ENCODE peak calls at places on chromosomes 7 and 10, in eight cellular contexts. E is CD8-positive, alpha-beta memory T cell; W is A549; Z is psoas muscle; O is mammary epithelial cell; R is cardiac muscle cell; A is HCT116; Y is neural progenitor cell. X is an unnamed sample. For H3K9me3, the result is how much of the 10 kb centered on the place peaks cover.

GRCh38 chr10:87702973-87703294 is 43.3 kb downstream of the PAPSS2 start:
- DNase-seq in E (no peak), W (no peak), Z (no peak), O (no peak), R (no peak), A (no peak), Y (no peak), X (no peak)

GRCh38 chr10:12510566-12510965 is 161.2 kb downstream of the CAMK1D start:
- DNase-seq in E (no peak), W (no peak), Z (no peak), O (no peak), R (no peak), A (no peak), Y (no peak), X (no peak)

GRCh38 chr10:1398626-1399410 is 338.5 kb downstream of the ADARB2 start:
- DNase-seq in E (no peak), W (no peak), Z (no peak), O (no peak), R (peak), A (no peak), Y (no peak), X (no peak)

GRCh38 chr10:60312818-60313588 is 76.7 kb downstream of the ANK3 start:
- DNase-seq in E (no peak), W (no peak), Z (no peak), O (peak), R (no peak), A (peak), Y (no peak), X (no peak)

GRCh38 chr7:129969881-129970446 is 17.2 kb upstream of the UBE2H start:
- DNase-seq in E (no peak), W (no peak), Z (no peak), O (peak), R (no peak), A (peak), Y (no peak), X (no peak)

GRCh38 chr7:129843365-129843898 is 109.3 kb downstream of the UBE2H start:
- DNase-seq in E (no peak), W (no peak), Z (no peak), O (no peak), R (no peak), A (no peak), Y (peak), X (no peak)

GRCh38 chr10:110527731-110528171 is 30.0 kb downstream of the DUSP5 start:
- DNase-seq in E (no peak), W (no peak), Z (no peak), O (no peak), R (no peak), A (no peak), Y (no peak), X (no peak)

GRCh38 chr10:22891797-22892196 is 36.1 kb upstream of the ARMC3 start:
- DNase-seq in E (no peak), W (no peak), Z (no peak), O (no peak), R (no peak), A (no peak), Y (no peak), X (no peak)

GRCh38 chr7:27183682-27184341 is 1.2 kb downstream of the HOXA11 start:
- DNase-seq in E (no peak), W (no peak), Z (no peak), O (no peak), R (no peak), A (no peak), Y (peak), X (no peak)

DNA sequence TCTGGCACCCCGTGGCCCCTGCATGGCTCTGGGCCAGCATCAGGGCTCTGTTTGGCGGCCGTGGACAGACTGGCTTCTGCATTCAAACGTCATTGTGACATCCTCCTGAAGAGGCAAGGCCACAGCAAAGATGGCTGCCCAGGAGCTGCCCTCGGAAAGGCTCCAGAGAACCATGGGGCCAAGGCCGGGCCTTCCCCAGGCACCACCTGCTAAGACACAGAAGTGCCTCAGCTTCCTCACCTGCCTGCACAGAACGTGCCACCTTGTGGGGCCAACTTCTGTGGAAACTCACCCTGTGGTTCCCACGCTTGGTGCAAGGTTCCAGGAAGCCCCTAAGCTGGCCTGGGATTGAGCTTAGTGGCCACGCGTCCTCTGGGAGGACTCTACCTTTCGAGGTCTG is 396.9 kb downstream of the PTPRN2 start:
- DNase-seq in E (no peak), W (no peak), Z (no peak), O (no peak), R (no peak), A (no peak), Y (no peak), X (no peak)
- H3K9me3 ChIP-seq in E (under half), W (under half), Z (under half), O (under half), R (under half), A (under half), Y (under half), X (under half)

GRCh38 chr10:35598379-35598778 is 6.8 kb upstream of the GJD4 start:
- DNase-seq in E (no peak), W (no peak), Z (no peak), O (no peak), R (peak), A (no peak), Y (no peak), X (no peak)
- H3K9me3 ChIP-seq in E (under half), W (under half), Z (under half), O (under half), R (under half), A (under half), Y (under half), X (under half)

GRCh38 chr7:99531354-99531765 is 20.6 kb downstream of the FAM200A start:
- DNase-seq in E (no peak), W (no peak), Z (no peak), O (no peak), R (no peak), A (no peak), Y (no peak), X (no peak)

GRCh38 chr7:99540542-99540941 is 11.4 kb downstream of the FAM200A start:
- DNase-seq in E (no peak), W (no peak), Z (no peak), O (no peak), R (no peak), A (no peak), Y (no peak), X (no peak)

GRCh38 chr7:99541212-99541611 is 10.7 kb downstream of the FAM200A start:
- DNase-seq in E (no peak), W (no peak), Z (no peak), O (no peak), R (no peak), A (no peak), Y (no peak), X (no peak)

GRCh38 chr7:99539213-99539811 is 12.6 kb downstream of the FAM200A start:
- DNase-seq in E (no peak), W (no peak), Z (no peak), O (no peak), R (no peak), A (no peak), Y (no peak), X (no peak)

DNA sequence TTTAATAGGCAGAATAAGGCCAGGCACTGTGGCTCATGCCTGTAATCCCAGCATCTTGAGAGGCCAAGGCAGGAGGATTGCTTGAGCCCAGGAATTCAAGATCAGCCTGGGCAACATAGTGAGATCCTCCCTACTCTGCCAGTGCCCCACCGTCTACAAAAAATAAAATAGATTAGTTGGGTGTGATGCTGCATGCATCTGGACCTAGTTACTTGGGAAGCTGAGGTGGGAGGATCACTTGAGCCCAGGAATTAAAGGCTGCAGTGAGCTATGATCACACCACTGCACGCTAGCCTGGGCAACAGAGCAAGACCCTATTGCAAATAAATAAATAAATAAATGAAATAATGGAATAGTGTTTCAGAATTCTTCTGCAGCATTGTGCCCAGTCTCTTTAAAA is 16.2 kb downstream of the FAM200A start:
- DNase-seq in E (no peak), W (no peak), Z (no peak), O (no peak), R (no peak), A (no peak), Y (no peak), X (no peak)
- H3K9me3 ChIP-seq in E (under half), W (half or more), Z (half or more), O (half or more), R (under half), A (under half), Y (under half), X (under half)

GRCh38 chr7:53383131-53383530 is 347.7 kb downstream of the POM121L12 start:
- DNase-seq in E (no peak), W (no peak), Z (no peak), O (peak), R (no peak), A (no peak), Y (no peak), X (no peak)
- H3K9me3 ChIP-seq in E (under half), W (under half), Z (under half), O (under half), R (under half), A (under half), Y (under half), X (under half)

DNA sequence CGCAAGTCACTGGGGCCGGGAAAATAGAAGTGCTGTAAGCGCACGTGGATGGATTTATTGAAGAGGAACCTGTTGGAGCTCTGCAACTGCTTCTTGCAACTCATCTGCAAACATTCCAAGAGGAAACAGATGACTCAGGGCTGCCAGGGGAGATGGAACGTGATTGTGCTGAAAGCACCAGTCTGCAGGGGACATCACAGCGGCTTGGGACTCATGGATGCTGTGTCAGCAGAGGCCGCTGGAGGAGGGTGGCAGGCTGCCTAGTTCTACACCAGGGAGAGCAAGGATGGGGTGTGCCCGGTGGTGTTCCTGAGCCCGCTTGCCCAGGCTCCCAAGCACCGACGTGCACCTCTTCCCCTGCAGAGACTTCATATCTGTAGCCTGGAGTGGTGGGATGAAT is 515.7 kb downstream of the TCERG1L start:
- DNase-seq in E (no peak), W (no peak), Z (no peak), O (no peak), R (no peak), A (no peak), Y (no peak), X (no peak)
- H3K9me3 ChIP-seq in E (under half), W (under half), Z (under half), O (under half), R (under half), A (under half), Y (under half), X (under half)

DNA sequence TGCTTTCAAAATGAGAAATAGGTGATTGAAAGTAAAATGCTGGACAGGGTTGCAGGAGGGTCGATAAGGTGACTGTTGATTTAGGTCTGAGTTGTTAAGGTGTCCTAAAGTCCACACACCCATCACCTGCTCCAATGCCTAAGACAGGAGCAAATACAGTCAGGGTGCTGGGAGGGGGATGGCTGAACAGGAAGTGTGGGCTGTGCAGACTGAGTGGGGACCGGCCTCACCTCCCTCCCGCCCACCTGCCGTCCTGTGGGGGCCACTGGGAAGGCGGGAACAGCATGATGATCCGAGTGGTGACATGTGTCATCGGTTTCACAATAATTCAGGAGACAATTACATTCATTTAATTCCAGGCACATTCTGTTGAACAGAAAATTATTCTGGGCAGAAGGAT is 260.8 kb downstream of the DNAJB6 start:
- DNase-seq in E (no peak), W (no peak), Z (no peak), O (no peak), R (no peak), A (no peak), Y (no peak), X (no peak)
- H3K9me3 ChIP-seq in E (under half), W (under half), Z (under half), O (under half), R (under half), A (under half), Y (under half), X (under half)

GRCh38 chr7:116776046-116776445 is 86.3 kb upstream of the CAPZA2 start:
- DNase-seq in E (no peak), W (no peak), Z (no peak), O (no peak), R (no peak), A (no peak), Y (no peak), X (no peak)

GRCh38 chr7:116779921-116780320 is 82.5 kb upstream of the CAPZA2 start:
- DNase-seq in E (no peak), W (no peak), Z (no peak), O (no peak), R (no peak), A (no peak), Y (no peak), X (no peak)

GRCh38 chr7:116777613-116778380 is 84.6 kb upstream of the CAPZA2 start:
- DNase-seq in E (no peak), W (no peak), Z (no peak), O (peak), R (no peak), A (no peak), Y (no peak), X (no peak)

GRCh38 chr7:116779222-116779621 is 83.2 kb upstream of the CAPZA2 start:
- DNase-seq in E (no peak), W (no peak), Z (no peak), O (no peak), R (no peak), A (no peak), Y (no peak), X (no peak)

DNA sequence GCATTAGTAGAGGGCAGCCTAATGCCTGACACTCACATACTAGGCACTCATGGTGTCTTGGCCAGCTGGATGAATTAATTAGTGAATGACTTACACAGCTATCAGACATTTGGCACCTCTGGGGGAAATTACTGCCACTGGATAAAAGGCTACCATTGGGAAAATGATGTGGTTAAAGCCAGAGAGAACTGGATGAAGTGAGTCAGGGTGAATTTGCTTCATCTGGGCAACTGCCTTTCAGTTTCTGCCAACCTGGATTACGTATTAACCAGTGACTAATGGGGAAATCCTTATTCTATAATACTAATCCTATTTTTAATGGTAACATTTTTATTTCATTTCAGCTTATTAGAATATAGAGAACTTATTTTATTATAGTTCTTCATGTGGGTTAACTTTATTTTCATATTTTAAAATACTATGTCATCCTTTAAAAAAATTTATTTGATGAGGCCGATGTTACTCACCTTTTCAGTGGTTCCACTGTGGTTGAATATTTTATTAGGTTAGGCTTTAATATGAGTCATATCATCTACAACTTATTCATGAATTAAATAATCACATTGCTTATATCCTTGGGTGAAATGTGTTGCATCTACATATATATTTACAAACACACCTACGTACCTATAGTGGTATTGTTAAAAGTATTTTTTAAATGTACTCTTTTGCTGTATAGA is 85.6 kb upstream of the CAPZA2 start:
- DNase-seq in E (no peak), W (peak), Z (no peak), O (peak), R (no peak), A (peak), Y (no peak), X (no peak)
- H3K9me3 ChIP-seq in E (under half), W (under half), Z (under half), O (under half), R (under half), A (under half), Y (under half), X (under half)